ENCODE peak calls at places on chromosomes 11 and 22, in four cellular contexts. R is neural progenitor cell, O is IMR-90, B is left ventricle myocardium inferior. X is an unnamed sample.

GRCh38 chr22:38489561-38490133 is 16.5 kb downstream of the DDX17 start:
- DNase-seq in R (no peak), B (no peak), O (no peak), X (no peak)

GRCh38 chr11:2775083-2775625 is 75.4 kb upstream of the KCNQ1OT1 start:
- DNase-seq in R (no peak), B (no peak), O (no peak), X (no peak)

GRCh38 chr11:72293910-72294533 is 50.0 kb upstream of the PHOX2A start:
- DNase-seq in B (no peak), O (no peak), R (no peak), X (no peak)

GRCh38 chr11:129013737-129014475 is 71.2 kb upstream of the TP53AIP1 start:
- DNase-seq in O (no peak), R (no peak), B (no peak), X (no peak)

GRCh38 chr11:73648629-73649046 is 2.3 kb downstream of the PLEKHB1 start:
- DNase-seq in R (peak), B (no peak), O (no peak), X (no peak)

GRCh38 chr11:99418927-99419707 is 398.4 kb downstream of the CNTN5 start:
- DNase-seq in B (no peak), O (no peak), R (peak), X (no peak)

GRCh38 chr11:72174299-72175070 is 17.5 kb upstream of the FOLR1 start:
- DNase-seq in R (no peak), B (no peak), O (no peak), X (no peak)

GRCh38 chr11:70063121-70063520 is 15.0 kb upstream of the ANO1 start:
- DNase-seq in O (no peak), R (no peak), B (no peak), X (no peak)

GRCh38 chr22:43293661-43294392 is 49.3 kb downstream of the SCUBE1 start:
- DNase-seq in R (peak), O (peak), B (no peak), X (peak)

GRCh38 chr11:62387381-62387780 is 31.5 kb upstream of the SCGB1A1 start:
- DNase-seq in R (no peak), B (no peak), O (no peak), X (no peak)
- H3K4me3 ChIP-seq in R (no peak), B (no peak), O (no peak), X (no peak)

GRCh38 chr11:62064221-62064620 is 59.6 kb upstream of the INCENP start:
- DNase-seq in B (no peak), R (no peak), O (no peak), X (no peak)

GRCh38 chr11:62062223-62062861 is 61.5 kb upstream of the INCENP start:
- DNase-seq in R (no peak), B (no peak), O (no peak), X (no peak)

GRCh38 chr11:62057069-62057468 is 66.7 kb upstream of the INCENP start:
- DNase-seq in B (no peak), O (no peak), R (no peak), X (no peak)

GRCh38 chr11:62055970-62056369 is 67.8 kb upstream of the INCENP start:
- DNase-seq in O (no peak), B (no peak), R (no peak), X (no peak)

DNA sequence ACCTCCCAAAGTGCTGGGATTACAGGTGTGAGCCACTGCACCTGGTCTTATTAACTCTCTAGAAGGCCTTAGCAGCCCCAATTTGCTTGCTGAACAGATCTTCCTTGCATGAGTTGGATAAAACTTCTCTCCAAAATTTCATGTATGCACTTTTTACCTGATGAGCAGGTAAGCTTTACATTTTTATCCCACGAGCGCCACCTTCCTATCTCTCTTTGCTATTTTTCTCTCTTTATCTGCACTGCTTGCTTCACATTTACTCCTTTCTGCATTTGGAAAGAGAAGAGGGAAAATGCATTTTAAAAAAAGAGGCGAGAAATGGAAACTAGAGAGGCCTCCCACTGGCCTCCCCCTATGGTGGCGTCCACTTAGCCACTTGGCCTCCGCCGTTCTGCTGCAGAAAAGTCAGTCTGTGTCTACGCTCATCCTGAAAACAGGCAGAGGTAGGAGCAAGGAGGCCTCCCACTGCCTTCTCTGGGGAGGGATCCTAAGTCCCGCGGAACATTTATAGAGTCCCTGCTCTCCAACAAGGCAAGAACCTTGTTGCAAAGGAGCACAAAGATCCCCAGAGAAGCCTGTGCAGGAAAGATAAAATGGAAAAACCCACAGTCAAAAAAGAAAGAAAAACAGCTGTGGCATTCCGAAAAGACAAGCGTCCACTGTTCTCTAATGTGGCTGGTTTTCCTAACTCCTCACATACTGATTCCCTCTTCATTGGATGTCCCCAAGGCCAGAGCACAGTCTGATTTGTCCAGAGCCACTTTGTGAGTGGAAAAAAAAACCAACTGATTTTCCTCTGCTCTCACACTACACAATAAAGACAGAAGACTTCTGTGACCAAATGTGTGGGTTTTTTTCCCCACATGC is 62.2 kb upstream of the INCENP start:
- DNase-seq in O (no peak), B (no peak), R (no peak), X (no peak)
- TF ChIP-seq CTCF in O (no peak), B (no peak), R (peak), X (no peak)

DNA sequence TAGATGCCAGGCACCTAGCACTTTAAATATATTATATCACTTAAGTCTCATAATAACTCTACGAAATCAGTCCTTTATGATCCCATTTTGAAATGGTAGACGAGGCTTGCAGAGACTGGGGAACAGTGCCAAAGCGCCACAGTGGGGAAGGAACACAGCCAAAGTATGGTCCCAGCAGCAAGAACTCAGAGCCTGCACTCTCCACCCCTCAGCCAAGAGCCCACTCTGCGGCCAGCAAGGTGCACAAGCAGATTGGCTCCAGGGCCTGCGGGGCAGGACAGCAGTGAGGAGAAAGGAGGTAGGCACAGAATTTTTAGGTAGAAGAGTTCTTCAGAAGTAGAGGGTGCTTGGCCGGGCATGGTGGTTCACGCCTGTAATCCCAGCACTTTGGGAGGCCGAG is 61.4 kb downstream of the NRXN2 start:
- DNase-seq in B (no peak), O (no peak), R (no peak), X (no peak)
- H3K4me3 ChIP-seq in B (no peak), O (no peak), R (no peak), X (no peak)

GRCh38 chr11:11406652-11407051 is 53.6 kb upstream of the CSNK2A3 start:
- DNase-seq in R (no peak), B (no peak), O (no peak), X (no peak)

GRCh38 chr11:11407738-11408084 is 54.7 kb upstream of the CSNK2A3 start:
- DNase-seq in B (no peak), O (no peak), R (no peak), X (no peak)

GRCh38 chr11:11408436-11409221 is 55.6 kb upstream of the CSNK2A3 start:
- DNase-seq in B (no peak), R (no peak), O (no peak), X (peak)

GRCh38 chr11:11409224-11409623 is 56.2 kb upstream of the CSNK2A3 start:
- DNase-seq in B (no peak), O (no peak), R (no peak), X (no peak)

GRCh38 chr11:11407065-11407737 is 54.2 kb upstream of the CSNK2A3 start:
- DNase-seq in R (no peak), O (no peak), B (peak), X (no peak)
- TF ChIP-seq CTCF in R (no peak), O (no peak), B (peak), X (no peak)

GRCh38 chr22:35227248-35227647 is 30.0 kb upstream of the HMGXB4 start:
- DNase-seq in O (no peak), B (no peak), R (no peak), X (no peak)

GRCh38 chr22:35230417-35230816 is 26.9 kb upstream of the HMGXB4 start:
- DNase-seq in R (no peak), O (no peak), B (no peak), X (no peak)

GRCh38 chr22:35229865-35230264 is 27.4 kb upstream of the HMGXB4 start:
- DNase-seq in O (no peak), B (no peak), R (no peak), X (no peak)

GRCh38 chr22:35230839-35231584 is 26.3 kb upstream of the HMGXB4 start:
- DNase-seq in O (no peak), B (no peak), R (no peak), X (no peak)

DNA sequence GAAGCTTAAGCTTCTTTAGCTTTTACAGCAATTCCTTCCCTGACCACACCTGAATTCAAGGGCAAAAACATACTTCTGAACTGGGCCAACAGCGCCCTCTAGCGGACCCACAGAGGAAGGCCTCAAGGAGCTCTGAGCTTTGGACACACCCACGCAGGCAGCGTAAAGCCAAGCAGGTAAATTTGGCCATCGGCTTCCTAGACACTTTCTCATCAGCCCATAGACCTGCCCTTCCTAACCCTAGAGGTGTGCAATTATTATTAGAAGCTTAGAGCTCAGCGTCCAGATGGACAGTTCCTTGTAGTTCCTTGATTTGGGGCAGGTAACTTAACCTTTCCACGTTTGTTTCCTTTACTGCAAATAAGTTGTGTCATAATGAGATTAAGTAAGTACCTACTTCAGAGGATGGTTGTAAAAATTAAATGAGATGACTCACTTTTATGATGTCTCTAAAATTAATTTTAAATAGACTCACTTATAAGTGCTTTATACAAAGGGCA is 25.7 kb upstream of the HMGXB4 start:
- DNase-seq in O (peak), B (peak), R (peak), X (peak)
- H3K4me3 ChIP-seq in O (no peak), B (no peak), R (no peak), X (no peak)

DNA sequence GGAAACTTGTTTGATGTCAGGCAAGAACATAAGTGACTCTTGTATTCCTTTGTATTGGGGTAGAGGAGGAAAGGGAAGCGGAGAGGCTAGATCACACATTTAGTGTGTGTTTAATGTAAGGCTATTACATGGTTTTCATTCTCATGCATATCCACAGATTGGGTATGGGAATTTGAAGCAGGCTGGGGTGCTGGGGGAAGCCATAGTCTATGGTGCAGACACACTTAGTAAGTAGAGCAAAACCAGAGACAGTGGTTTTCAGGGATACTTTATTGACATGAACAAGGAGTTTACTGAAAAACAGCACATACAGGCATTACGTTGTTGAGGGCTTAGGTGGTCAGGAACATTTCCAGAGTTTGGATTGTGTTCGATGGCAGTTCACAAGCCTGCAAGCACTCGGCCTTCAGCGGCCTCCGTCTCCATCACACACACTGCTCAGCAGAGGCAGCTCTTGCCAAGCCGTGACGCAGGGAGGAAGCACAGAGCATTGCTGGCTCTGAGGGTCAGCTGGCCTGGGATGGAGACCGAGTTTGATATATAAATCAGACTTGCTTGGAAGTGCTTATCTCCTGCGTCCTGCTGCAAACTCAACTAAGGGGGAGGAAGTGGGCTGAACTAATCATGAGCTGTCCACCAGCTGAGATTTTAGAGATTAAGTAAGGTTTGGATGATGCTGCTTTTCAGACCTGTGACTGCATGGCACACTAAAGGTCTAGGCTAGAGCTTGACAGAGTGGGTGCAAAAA is 25.3 kb downstream of the SCN3B start:
- DNase-seq in R (no peak), B (peak), O (peak), X (peak)
- TF ChIP-seq CTCF in R (no peak), B (no peak), O (no peak), X (no peak)

GRCh38 chr22:23180301-23180892 is at the start of gene BCR:
- DNase-seq in B (peak), R (peak), O (peak), X (peak)

GRCh38 chr22:23181763-23182288 is 1.5 kb downstream of the BCR start:
- DNase-seq in B (no peak), O (no peak), R (no peak), X (no peak)

GRCh38 chr22:23178512-23179254 is 1.6 kb upstream of the BCR start:
- DNase-seq in O (peak), R (peak), B (peak), X (peak)

GRCh38 chr22:23180893-23181762 is 819 bp downstream of the BCR start:
- DNase-seq in R (peak), O (no peak), B (peak), X (no peak)

DNA sequence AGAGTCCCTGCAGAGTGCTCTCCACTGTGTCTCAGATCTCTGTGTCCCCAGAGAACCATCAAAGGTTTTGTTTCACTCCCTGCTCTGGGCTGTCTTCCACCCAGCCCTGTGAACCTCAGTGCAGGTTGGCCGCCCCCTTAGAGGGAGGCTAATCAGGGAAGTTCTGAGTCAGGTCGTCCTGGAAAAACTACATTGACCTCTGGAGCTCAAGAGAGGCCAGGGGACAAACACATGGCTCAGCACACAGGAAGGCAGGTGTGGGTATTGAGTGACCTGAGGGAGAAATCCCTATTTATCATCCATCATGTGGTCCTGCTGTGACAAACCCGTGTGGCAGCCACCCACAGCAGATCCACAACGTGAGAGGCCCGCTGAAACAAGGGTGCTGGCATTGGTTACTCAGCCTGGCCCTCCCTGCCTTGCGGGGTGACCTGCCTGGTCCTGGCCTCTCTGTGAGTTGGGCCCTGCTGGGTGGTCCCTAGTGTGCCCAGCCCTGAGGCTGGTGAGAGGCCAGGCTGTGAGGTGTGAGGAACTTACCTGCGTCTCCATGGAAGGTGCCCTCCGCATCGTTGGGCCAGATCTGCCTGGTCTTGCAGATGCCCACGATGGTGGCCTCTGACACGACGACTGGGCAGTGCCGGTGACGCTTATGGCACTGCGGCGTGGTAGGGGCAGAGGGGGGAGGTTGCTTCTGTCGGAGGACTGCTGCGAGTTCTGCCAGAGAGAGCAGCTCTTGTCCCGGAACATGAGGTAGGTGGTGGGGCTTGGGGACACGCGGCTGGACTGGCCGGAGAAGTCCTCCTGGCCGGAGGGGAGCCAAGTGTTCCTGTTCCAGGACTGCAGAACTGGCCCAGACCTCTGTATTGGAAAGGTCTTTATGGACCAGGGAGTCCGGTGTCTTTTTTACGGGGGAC is 671 bp upstream of the BCR start:
- DNase-seq in O (no peak), B (peak), R (peak), X (no peak)
- H3K4me3 ChIP-seq in O (peak), B (peak), R (peak), X (peak)

DNA sequence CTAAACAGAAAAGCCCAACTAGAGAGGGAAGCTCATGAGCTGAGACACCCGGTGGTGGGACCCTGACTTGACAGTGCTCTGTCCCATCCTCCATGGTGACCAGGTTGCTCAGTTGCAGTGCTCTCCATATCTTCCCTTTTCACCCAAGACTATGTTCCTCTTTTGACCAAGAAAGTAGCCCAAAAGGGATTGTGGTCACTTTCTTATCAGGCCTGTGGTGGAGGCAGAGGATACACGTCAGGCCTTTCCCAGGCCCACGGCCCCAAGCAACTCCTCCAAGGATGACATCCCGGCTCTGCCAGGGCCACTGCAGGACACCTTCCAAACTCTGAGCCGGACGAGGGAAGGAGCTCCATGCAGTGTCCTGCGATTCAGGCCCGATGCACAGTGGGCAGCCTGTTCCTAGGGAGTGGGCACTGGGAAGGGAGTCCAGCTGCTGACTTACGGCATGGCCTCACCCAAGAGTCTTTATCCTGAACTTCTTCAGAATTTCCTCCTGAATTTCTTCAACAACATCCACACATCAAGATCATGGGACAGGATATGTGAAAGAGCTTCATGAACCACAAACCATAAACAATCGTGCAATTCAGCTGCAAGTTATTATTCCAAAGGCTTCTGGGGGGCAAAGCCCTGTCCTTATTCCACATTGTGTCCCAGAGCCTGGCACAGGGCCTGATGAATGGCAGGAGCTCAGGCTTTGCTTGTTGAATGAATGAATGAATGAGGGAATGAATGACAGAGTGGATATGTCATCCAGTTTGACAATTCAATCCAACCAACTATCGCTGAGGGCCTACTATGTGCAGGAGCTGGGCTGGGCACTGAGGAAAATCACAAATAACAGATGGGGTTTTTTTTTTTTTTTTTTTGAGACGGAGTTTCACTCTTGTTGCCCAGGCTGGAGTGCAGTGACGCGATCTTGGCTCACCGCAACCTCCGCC is 36.0 kb upstream of the MYH9 start:
- DNase-seq in O (peak), R (no peak), B (no peak), X (peak)
- TF ChIP-seq CTCF in O (no peak), R (no peak), B (no peak), X (no peak)

GRCh38 chr22:27262371-27262770 is 539.2 kb downstream of the MN1 start:
- DNase-seq in R (no peak), B (no peak), O (no peak), X (no peak)
- H3K4me3 ChIP-seq in R (no peak), B (no peak), O (no peak), X (no peak)

GRCh38 chr11:14455648-14456430 is 43.8 kb downstream of the COPB1 start:
- DNase-seq in R (no peak), B (no peak), O (peak), X (no peak)

GRCh38 chr11:14463623-14464022 is 36.0 kb downstream of the COPB1 start:
- DNase-seq in R (no peak), B (no peak), O (no peak), X (no peak)

GRCh38 chr11:14460147-14460546 is 39.5 kb downstream of the COPB1 start:
- DNase-seq in B (no peak), O (no peak), R (no peak), X (no peak)

GRCh38 chr11:14454861-14455632 is 44.6 kb downstream of the COPB1 start:
- DNase-seq in O (peak), R (peak), B (no peak), X (peak)

DNA sequence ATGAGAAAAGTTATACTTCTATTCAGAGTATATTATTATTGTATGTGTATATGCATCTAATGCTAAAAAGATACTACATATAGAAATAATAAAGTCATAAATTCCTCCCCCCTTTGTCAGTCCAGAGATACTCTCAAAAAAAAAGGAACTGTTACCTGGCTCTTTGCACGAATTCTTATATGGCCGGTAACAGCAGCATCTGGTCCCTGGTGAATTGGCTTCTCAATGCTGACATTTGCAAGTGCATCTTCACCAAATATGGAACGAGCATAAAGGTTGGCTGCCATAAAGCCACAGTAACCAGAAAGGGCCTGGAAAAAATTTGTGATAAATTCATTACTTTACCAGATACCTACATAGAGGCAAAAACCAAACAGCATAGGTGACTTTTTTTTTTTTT is 41.2 kb downstream of the COPB1 start:
- DNase-seq in B (no peak), R (no peak), O (no peak), X (no peak)
- TF ChIP-seq CTCF in B (no peak), R (no peak), O (no peak), X (no peak)

X was measured in AG10803.